ENCODE peak calls at places on chromosome 19, in ten cellular contexts. X is skeletal muscle cell; U is activated T-cell treated with anti-CD3 and anti-CD28 coated beads for 1 hour; I is IMR-90; M is RWPE1; B is HT1080; N is GM23248; D is right cardiac atrium; T is activated CD4-positive, CD25-positive, alpha-beta regulatory T cell treated with anti-CD3 and anti-CD28 coated beads, Interleukin-2, amount 50 U/mL, for 16 hours; L is GM13977. E is an unnamed sample.

GRCh38 chr19:47540748-47541147 is 25.9 kb upstream of the NAPA start:
- DNase-seq in X (no peak), U (no peak), I (peak; percentile 51), M (no peak), B (peak; percentile 20), N (peak; percentile 43), D (no peak), T (no peak), L (no peak), E (peak; percentile 16)

GRCh38 chr19:21460686-21461085 is 44.7 kb upstream of the ZNF429 start:
- DNase-seq in X (no peak), U (no peak), I (no peak), M (no peak), B (no peak), N (no peak), D (no peak), T (no peak), L (no peak), E (no peak)

GRCh38 chr19:47186337-47187022 is 44.5 kb downstream of the BBC3 start:
- DNase-seq in X (no peak), U (peak; percentile 59), I (no peak), M (no peak), B (no peak), N (no peak), D (no peak), T (peak; percentile 62), L (peak; percentile 85), E (no peak)

GRCh38 chr19:32498641-32499200 is 82.3 kb upstream of the PDCD5 start:
- DNase-seq in X (peak; percentile 25), U (no peak), I (no peak), M (no peak), B (peak; percentile 68), N (no peak), D (no peak), T (no peak), L (no peak), E (no peak)

GRCh38 chr19:35272954-35273649 is 4.3 kb downstream of the USF2 start:
- DNase-seq in X (no peak), U (no peak), I (no peak), M (no peak), B (no peak), N (no peak), D (peak; percentile 6), T (no peak), L (no peak), E (no peak)

GRCh38 chr19:32361574-32362317 is 16.3 kb downstream of the ZNF507 start:
- DNase-seq in X (no peak), U (no peak), I (no peak), M (no peak), B (no peak), N (no peak), D (no peak), T (no peak), L (no peak), E (no peak)

GRCh38 chr19:1424182-1424955 is 13.8 kb upstream of the RPS15 start:
- DNase-seq in X (no peak), U (no peak), I (no peak), M (no peak), B (no peak), N (no peak), D (no peak), T (no peak), L (no peak), E (no peak)

GRCh38 chr19:21767065-21767800 is at the start of gene ZNF100:
- DNase-seq in X (peak; percentile 61), U (peak; percentile 79), I (peak; percentile 90), M (peak; percentile 82), B (peak; percentile 88), N (peak; percentile 95), D (peak; percentile 96), T (peak; percentile 75), L (peak; percentile 76), E (peak; percentile 87)

GRCh38 chr19:55206664-55207500 is 2.4 kb downstream of the PTPRH start:
- DNase-seq in X (peak; percentile 49), U (no peak), I (peak; percentile 86), M (peak; percentile 98), B (peak; percentile 88), N (peak; percentile 96), D (peak; percentile 91), T (no peak), L (no peak), E (peak; percentile 89)

GRCh38 chr19:44530777-44531176 is 1.3 kb upstream of the CEACAM20 start:
- DNase-seq in X (no peak), U (no peak), I (no peak), M (peak; percentile 30), B (peak; percentile 74), N (peak; percentile 55), D (no peak), T (no peak), L (no peak), E (no peak)

GRCh38 chr19:13160557-13160956 is 10.3 kb downstream of the IER2 start:
- DNase-seq in X (no peak), U (no peak), I (peak; percentile 66), M (no peak), B (peak; percentile 54), N (peak; percentile 83), D (no peak), T (no peak), L (no peak), E (peak; percentile 65)